ENCODE peak calls at places on chromosomes 7 and 10, in five cellular contexts. One of them, this sample, is unnamed.

GRCh38 chr10:22158426-22158825 is 59.4 kb downstream of the EBLN1 start:
- DNase-seq in body of pancreas: no peak
- DNase-seq in right lobe of liver: no peak
- DNase-seq in tibial nerve: no peak
- DNase-seq in heart left ventricle: no peak
- DNase-seq in this sample: no peak

GRCh38 chr7:30923774-30924413 is 12.2 kb downstream of the AQP1 start:
- DNase-seq in heart left ventricle: no peak
- DNase-seq in right lobe of liver: peak; percentile 38
- DNase-seq in tibial nerve: peak; percentile 2
- DNase-seq in body of pancreas: peak; percentile 8
- DNase-seq in this sample: peak; percentile 25

GRCh38 chr7:100943693-100944092 is 5.6 kb upstream of the MUC3A start:
- DNase-seq in body of pancreas: no peak
- DNase-seq in right lobe of liver: no peak
- DNase-seq in tibial nerve: no peak
- DNase-seq in heart left ventricle: no peak
- DNase-seq in this sample: no peak

GRCh38 chr7:73702665-73703064 is 16.8 kb downstream of the STX1A start:
- DNase-seq in tibial nerve: no peak
- DNase-seq in right lobe of liver: no peak
- DNase-seq in heart left ventricle: no peak
- DNase-seq in body of pancreas: no peak
- DNase-seq in this sample: no peak

GRCh38 chr7:84524714-84525694 is 330.4 kb upstream of the SEMA3A start:
- DNase-seq in body of pancreas: no peak
- DNase-seq in right lobe of liver: no peak
- DNase-seq in tibial nerve: no peak
- DNase-seq in heart left ventricle: no peak
- DNase-seq in this sample: no peak

GRCh38 chr10:1169981-1170866 is 114.0 kb downstream of the WDR37 start:
- DNase-seq in heart left ventricle: no peak
- DNase-seq in right lobe of liver: no peak
- DNase-seq in body of pancreas: no peak
- DNase-seq in tibial nerve: no peak
- DNase-seq in this sample: no peak

GRCh38 chr7:12581897-12582296 is 11.4 kb downstream of the SCIN start:
- DNase-seq in heart left ventricle: no peak
- DNase-seq in right lobe of liver: no peak
- DNase-seq in tibial nerve: no peak
- DNase-seq in body of pancreas: no peak
- DNase-seq in this sample: no peak

GRCh38 chr7:74479066-74479781 is 25.5 kb downstream of the GTF2IRD1 start:
- DNase-seq in tibial nerve: no peak
- DNase-seq in body of pancreas: peak; percentile 58
- DNase-seq in right lobe of liver: peak; percentile 56
- DNase-seq in heart left ventricle: peak; percentile 39
- DNase-seq in this sample: peak; percentile 52

GRCh38 chr7:28173531-28173930 is 7.1 kb downstream of the JAZF1 start:
- DNase-seq in tibial nerve: no peak
- DNase-seq in body of pancreas: no peak
- DNase-seq in right lobe of liver: no peak
- DNase-seq in heart left ventricle: peak; percentile 58
- DNase-seq in this sample: no peak

GRCh38 chr7:123533929-123534382 is 439 bp downstream of the IQUB start:
- DNase-seq in heart left ventricle: no peak
- DNase-seq in right lobe of liver: no peak
- DNase-seq in tibial nerve: peak; percentile 7
- DNase-seq in body of pancreas: no peak
- DNase-seq in this sample: no peak

GRCh38 chr7:8115547-8116402 is 146.2 kb downstream of the ICA1 start:
- DNase-seq in heart left ventricle: no peak
- DNase-seq in tibial nerve: no peak
- DNase-seq in body of pancreas: no peak
- DNase-seq in right lobe of liver: no peak
- DNase-seq in this sample: peak; percentile 37

GRCh38 chr7:23662983-23663313 is 17.1 kb upstream of the FAM221A start:
- DNase-seq in right lobe of liver: no peak
- DNase-seq in tibial nerve: no peak
- DNase-seq in heart left ventricle: no peak
- DNase-seq in body of pancreas: no peak
- DNase-seq in this sample: no peak

GRCh38 chr10:79275105-79275430 is 72.2 kb upstream of the PPIF start:
- DNase-seq in body of pancreas: no peak
- DNase-seq in right lobe of liver: no peak
- DNase-seq in heart left ventricle: no peak
- DNase-seq in tibial nerve: no peak
- DNase-seq in this sample: no peak

GRCh38 chr10:47012214-47012613 is 101.0 kb downstream of the PTPN20 start:
- DNase-seq in heart left ventricle: no peak
- DNase-seq in body of pancreas: no peak
- DNase-seq in right lobe of liver: no peak
- DNase-seq in tibial nerve: no peak
- DNase-seq in this sample: no peak

GRCh38 chr10:102540023-102540422 is 36.3 kb downstream of the SUFU start:
- DNase-seq in right lobe of liver: no peak
- DNase-seq in heart left ventricle: no peak
- DNase-seq in tibial nerve: no peak
- DNase-seq in body of pancreas: no peak
- DNase-seq in this sample: no peak

DNA sequence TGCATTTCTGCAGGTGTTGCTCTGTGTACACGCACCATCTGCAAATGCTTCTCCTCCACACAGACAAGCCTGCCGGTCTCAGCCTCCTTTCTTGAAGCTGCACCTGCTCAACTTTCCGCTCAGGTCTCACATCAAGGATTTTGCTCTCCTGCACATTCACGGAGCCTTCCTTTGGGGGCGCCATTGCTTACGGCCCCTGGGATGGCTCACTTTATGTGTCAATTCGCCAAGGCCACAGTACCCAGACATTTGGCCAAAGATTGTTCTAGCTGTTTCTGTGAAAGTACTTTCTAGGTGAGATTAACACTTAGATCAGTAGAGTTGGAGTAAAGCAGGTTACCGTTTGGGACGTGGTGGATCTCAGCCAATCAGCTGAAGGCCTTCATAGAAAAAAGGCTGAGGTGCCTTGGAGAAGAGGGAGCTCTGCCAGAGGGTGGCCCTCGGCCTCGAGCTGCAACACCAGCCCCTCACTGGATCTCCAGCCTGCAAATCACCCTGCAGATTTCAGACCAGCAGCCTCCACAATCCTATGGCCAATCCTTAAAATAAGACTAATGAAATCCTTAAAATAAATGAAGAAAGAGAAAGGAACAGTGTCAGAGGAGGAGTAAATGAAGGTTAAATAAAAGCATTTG is 39.9 kb upstream of the PPP2R2D start:
- DNase-seq in heart left ventricle: no peak
- DNase-seq in body of pancreas: no peak
- DNase-seq in tibial nerve: no peak
- DNase-seq in right lobe of liver: no peak
- DNase-seq in this sample: peak; percentile 35
- TF ChIP-seq CTCF in heart left ventricle: no peak
- TF ChIP-seq CTCF in body of pancreas: no peak
- TF ChIP-seq CTCF in tibial nerve: no peak
- TF ChIP-seq CTCF in right lobe of liver: no peak
- TF ChIP-seq CTCF in this sample: no peak

DNA sequence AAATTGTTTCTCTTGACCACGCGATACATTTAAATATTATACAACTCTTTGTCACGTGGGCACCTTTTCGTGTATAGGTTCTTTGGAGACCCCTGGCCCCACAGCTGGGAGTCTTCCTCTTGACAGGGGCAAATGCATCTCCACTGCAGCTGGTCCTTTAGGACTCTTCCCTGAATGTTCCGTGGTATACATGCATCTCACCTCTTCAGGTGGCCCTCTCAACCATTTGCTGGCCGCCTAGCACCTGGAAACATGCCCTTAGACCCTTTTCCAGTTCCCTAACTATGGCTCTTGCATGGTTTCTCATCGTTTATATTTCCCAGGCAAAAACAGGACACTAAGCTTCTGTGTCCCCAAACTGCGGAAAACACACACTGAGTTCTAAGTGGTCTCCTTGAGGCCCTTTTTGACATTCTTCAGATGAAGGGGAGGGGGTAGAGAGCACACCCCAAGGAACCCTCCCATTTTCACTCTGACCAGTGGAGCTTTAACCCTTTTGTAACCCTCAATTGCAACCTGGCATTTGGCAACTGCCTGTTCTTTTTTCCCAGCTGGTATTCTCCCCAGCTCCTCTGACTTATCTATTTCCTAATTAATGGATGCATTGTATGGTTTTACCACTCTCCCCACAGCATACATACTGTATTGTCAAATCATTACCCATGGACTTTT is 20.6 kb downstream of the HNRNPA2B1 start:
- DNase-seq in body of pancreas: no peak
- DNase-seq in heart left ventricle: no peak
- DNase-seq in right lobe of liver: no peak
- DNase-seq in tibial nerve: no peak
- DNase-seq in this sample: no peak
- TF ChIP-seq POLR2A in body of pancreas: no peak
- TF ChIP-seq POLR2A in heart left ventricle: no peak
- TF ChIP-seq POLR2A in right lobe of liver: no peak
- TF ChIP-seq POLR2A in tibial nerve: no peak
- TF ChIP-seq POLR2A in this sample: no peak

GRCh38 chr7:13921062-13921461 is 68.4 kb downstream of the ETV1 start:
- DNase-seq in body of pancreas: no peak
- DNase-seq in right lobe of liver: no peak
- DNase-seq in heart left ventricle: no peak
- DNase-seq in tibial nerve: no peak
- DNase-seq in this sample: no peak

GRCh38 chr7:13915891-13916290 is 73.6 kb downstream of the ETV1 start:
- DNase-seq in right lobe of liver: no peak
- DNase-seq in heart left ventricle: no peak
- DNase-seq in tibial nerve: no peak
- DNase-seq in body of pancreas: no peak
- DNase-seq in this sample: no peak

DNA sequence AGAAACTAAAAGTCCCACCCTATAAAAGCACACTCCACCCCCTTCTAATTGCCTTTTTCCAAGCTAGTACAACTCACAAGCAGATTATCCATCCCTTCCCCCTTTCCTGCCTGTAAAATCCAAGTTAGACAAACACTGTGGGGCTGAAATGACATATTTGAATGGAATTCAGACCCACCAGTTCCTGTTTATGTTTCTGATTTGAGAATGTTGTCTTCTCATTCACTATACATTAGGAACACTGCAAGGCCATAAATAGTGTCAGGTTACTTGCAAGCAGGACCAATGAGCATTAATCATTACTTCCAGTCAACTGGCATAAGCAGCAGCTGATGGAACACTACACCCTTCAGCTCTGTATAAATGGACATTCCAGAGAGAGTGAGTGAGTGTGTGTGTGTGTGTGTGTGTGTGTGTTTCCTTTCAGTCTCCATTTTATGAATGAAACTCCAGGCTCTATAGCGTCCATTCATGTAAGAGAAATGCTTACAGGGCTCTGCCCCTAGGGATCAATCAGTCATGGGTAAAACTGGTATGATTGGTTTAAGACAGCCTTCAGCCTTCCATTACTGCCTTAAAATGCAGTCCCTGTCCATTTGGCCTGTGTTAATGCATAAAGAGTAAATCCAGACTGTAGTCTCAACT is 69.3 kb downstream of the ETV1 start:
- DNase-seq in right lobe of liver: no peak
- DNase-seq in body of pancreas: no peak
- DNase-seq in heart left ventricle: no peak
- DNase-seq in tibial nerve: peak; percentile 41
- DNase-seq in this sample: no peak
- TF ChIP-seq CTCF in right lobe of liver: no peak
- TF ChIP-seq CTCF in body of pancreas: no peak
- TF ChIP-seq CTCF in heart left ventricle: no peak
- TF ChIP-seq CTCF in tibial nerve: no peak
- TF ChIP-seq CTCF in this sample: no peak

DNA sequence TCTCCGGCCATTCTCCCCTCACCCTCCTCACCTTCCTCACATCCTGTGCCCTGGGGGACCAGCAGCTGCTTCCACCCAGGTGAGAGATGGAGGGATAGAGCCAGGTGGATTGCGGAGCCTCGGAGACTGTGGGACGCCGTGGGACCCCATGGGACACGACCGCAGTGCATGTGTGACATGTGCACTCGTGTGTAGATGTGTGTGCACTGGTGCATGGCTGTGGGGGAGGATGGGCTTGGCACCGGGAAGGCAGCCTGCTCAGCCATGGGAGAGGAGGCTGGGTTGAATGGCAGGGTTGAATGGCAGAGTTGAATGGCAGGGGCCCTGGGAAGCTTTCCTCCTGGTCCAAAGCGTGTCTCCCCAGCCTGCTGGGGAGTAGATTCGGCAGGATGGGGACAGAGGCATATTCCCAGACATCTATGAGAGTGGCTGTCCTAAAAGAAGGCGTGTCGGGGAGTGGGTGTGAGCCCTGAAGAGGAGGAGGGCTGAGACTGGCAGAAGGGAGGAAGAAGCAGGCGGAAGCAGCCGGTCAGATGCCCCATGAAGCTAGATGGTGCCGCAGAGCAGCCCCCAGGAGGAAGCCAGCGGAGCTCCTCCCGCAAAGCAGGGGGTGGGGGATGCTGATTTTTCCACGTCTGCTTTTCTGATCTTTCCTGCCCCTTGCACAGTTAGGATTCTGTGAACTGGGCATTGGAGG is 815 bp downstream of the GIMAP8 start:
- DNase-seq in body of pancreas: no peak
- DNase-seq in heart left ventricle: peak; percentile 69
- DNase-seq in tibial nerve: peak; percentile 40
- DNase-seq in right lobe of liver: peak; percentile 56
- DNase-seq in this sample: no peak
- TF ChIP-seq POLR2A in body of pancreas: no peak
- TF ChIP-seq POLR2A in heart left ventricle: peak; percentile 15
- TF ChIP-seq POLR2A in tibial nerve: no peak
- TF ChIP-seq POLR2A in right lobe of liver: peak; percentile 36
- TF ChIP-seq POLR2A in this sample: no peak

This sample was measured in Peyer's patch.